ENCODE peak calls at places on chromosomes 7 and 10, in ten cellular contexts. T is IMR-90; A is CD8-positive, alpha-beta T cell; G is body of pancreas; L is heart right ventricle; H is suprapubic skin; Y is cardiac muscle cell; E is dorsolateral prefrontal cortex; S is adrenal gland; N is H1. O is an unnamed sample.

GRCh38 chr10:112184052-112184371 is 447 bp upstream of the GPAM start:
- DNase-seq in T (no peak), A (no peak), G (no peak), L (no peak), H (no peak), Y (no peak), E (no peak), S (no peak), N (no peak), O (no peak)

GRCh38 chr7:123770378-123770777 is 21.6 kb upstream of the WASL start:
- DNase-seq in T (no peak), A (no peak), G (no peak), L (no peak), H (no peak), Y (peak; percentile 81), E (no peak), S (no peak), N (no peak), O (peak; percentile 6)

GRCh38 chr7:48004023-48004422 is 24.6 kb upstream of the HUS1 start:
- DNase-seq in T (no peak), A (no peak), G (no peak), L (no peak), H (no peak), Y (no peak), E (no peak), S (no peak), N (no peak), O (no peak)

GRCh38 chr10:5195727-5196374 is 786 bp upstream of the AKR1C4 start:
- DNase-seq in T (no peak), A (no peak), G (no peak), L (no peak), H (no peak), Y (no peak), E (no peak), S (no peak), N (no peak), O (no peak)

GRCh38 chr7:1270181-1270580 is 37.5 kb downstream of the UNCX start:
- DNase-seq in T (no peak), A (no peak), G (no peak), L (no peak), H (no peak), Y (no peak), E (no peak), S (no peak), N (no peak), O (no peak)

GRCh38 chr10:18214692-18215563 is 74.7 kb downstream of the CACNB2 start:
- DNase-seq in T (peak; percentile 73), A (no peak), G (peak; percentile 46), L (no peak), H (no peak), Y (peak; percentile 77), E (peak; percentile 53), S (peak; percentile 61), N (no peak), O (peak; percentile 12)

GRCh38 chr7:115133248-115133647 is 211.4 kb downstream of the MDFIC start:
- DNase-seq in T (no peak), A (no peak), G (no peak), L (no peak), H (no peak), Y (no peak), E (no peak), S (no peak), N (no peak), O (no peak)

GRCh38 chr7:111770116-111770515 is 207.8 kb upstream of the IMMP2L start:
- DNase-seq in T (no peak), A (no peak), G (no peak), L (no peak), H (no peak), Y (no peak), E (no peak), S (no peak), N (no peak), O (no peak)

GRCh38 chr7:56051339-56052191 is at the start of the genes CCT6A and PSPH:
- DNase-seq in T (peak; percentile 98), A (peak; percentile 89), G (peak; percentile 97), L (peak; percentile 98), H (peak; percentile 98), Y (peak; percentile 99), E (peak; percentile 96), S (peak; percentile 97), N (peak; percentile 95), O (peak; percentile 98)

GRCh38 chr7:131741446-131741845 is 185.0 kb upstream of the PODXL start:
- DNase-seq in T (no peak), A (no peak), G (no peak), L (no peak), H (no peak), Y (no peak), E (no peak), S (no peak), N (no peak), O (no peak)

GRCh38 chr10:58930497-58930896 is 245.9 kb upstream of the PHYHIPL start:
- DNase-seq in T (no peak), A (no peak), G (no peak), L (no peak), H (no peak), Y (no peak), E (no peak), S (no peak), N (no peak), O (no peak)

DNA sequence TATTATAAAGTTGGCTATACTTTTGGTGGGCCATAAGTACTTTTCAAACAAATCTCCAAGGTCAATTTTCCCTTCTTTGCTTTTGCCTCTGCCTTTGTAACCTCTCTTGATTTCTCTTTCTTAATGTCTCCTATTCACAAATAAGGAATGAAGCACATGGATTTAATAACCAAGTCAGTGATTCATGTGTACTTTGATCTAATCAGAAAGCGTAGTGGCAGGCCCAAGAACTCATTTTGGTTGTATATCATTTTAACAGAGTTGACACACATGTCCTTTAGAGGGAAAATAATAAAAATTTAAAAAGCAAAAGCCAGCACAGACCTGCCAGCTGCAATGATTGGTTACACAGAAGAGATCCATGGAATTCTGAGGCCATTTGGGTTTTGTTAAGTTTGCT is 93.7 kb downstream of the FZD1 start:
- DNase-seq in T (no peak), A (no peak), G (no peak), L (no peak), H (no peak), Y (no peak), E (no peak), S (no peak), N (no peak), O (no peak)
- H3K27me3 ChIP-seq in T (peaks cover 3% of the 10 kb centered on the region), A (no peaks in the 10 kb centered on the region), G (no peaks in the 10 kb centered on the region), L (no peaks in the 10 kb centered on the region), H (no peaks in the 10 kb centered on the region), Y (no peaks in the 10 kb centered on the region), E (no peaks in the 10 kb centered on the region), S (no peaks in the 10 kb centered on the region), N (peaks cover 40% of the 10 kb centered on the region), O (no peaks in the 10 kb centered on the region)

GRCh38 chr7:39621261-39621660 is 2.1 kb upstream of the RALA start:
- DNase-seq in T (peak; percentile 97), A (no peak), G (no peak), L (no peak), H (no peak), Y (no peak), E (no peak), S (no peak), N (no peak), O (peak; percentile 28)
- H3K4me3 ChIP-seq in T (no peak overlapping the region), A (no peak overlapping the region), G (no peak overlapping the region), L (no peak overlapping the region), H (no peak overlapping the region), Y (no peak overlapping the region), E (no peak overlapping the region), S (no peak overlapping the region), N (no peak overlapping the region), O (no peak overlapping the region)

GRCh38 chr10:17053513-17053912 is 76.1 kb downstream of the CUBN start:
- DNase-seq in T (no peak), A (no peak), G (no peak), L (no peak), H (no peak), Y (no peak), E (no peak), S (no peak), N (no peak), O (no peak)
- H3K27me3 ChIP-seq in T (no peaks in the 10 kb centered on the region), A (no peaks in the 10 kb centered on the region), G (no peaks in the 10 kb centered on the region), L (no peaks in the 10 kb centered on the region), H (no peaks in the 10 kb centered on the region), Y (no peaks in the 10 kb centered on the region), E (no peaks in the 10 kb centered on the region), S (no peaks in the 10 kb centered on the region), N (no peaks in the 10 kb centered on the region), O (no peaks in the 10 kb centered on the region)

GRCh38 chr10:93435621-93436385 is 46.3 kb downstream of the MYOF start:
- DNase-seq in T (peak; percentile 43), A (no peak), G (no peak), L (no peak), H (no peak), Y (peak; percentile 82), E (no peak), S (no peak), N (no peak), O (peak; percentile 23)
- H3K4me3 ChIP-seq in T (no peak overlapping the region), A (no peak overlapping the region), G (no peak overlapping the region), L (no peak overlapping the region), H (no peak overlapping the region), Y (no peak overlapping the region), E (no peak overlapping the region), S (no peak overlapping the region), N (no peak overlapping the region), O (peak overlapping the region; percentile 3)

O was measured in MG63.